ENCODE peak calls at places on chromosome 12, in seven cellular contexts. I is spleen, B is psoas muscle, J is left ventricle myocardium inferior, Z is heart right ventricle, A is body of pancreas, U is uterus. L is an unnamed sample. For H3K4me1, the result is how much of the 10 kb centered on the place peaks cover.

GRCh38 chr12:59425798-59426197 is 170.0 kb upstream of the SLC16A7 start:
- DNase-seq in B (no peak), J (no peak), U (no peak), Z (no peak), A (no peak), I (no peak), L (no peak)

GRCh38 chr12:111188436-111188835 is 180.5 kb downstream of the PHETA1 start:
- DNase-seq in A (no peak), Z (no peak), B (no peak), I (no peak), J (no peak), U (no peak), L (no peak)

GRCh38 chr12:2543801-2544200 is 251.0 kb upstream of the FKBP4 start:
- DNase-seq in A (no peak), J (no peak), U (no peak), Z (no peak), I (no peak), B (no peak), L (peak)

GRCh38 chr12:104588048-104588942 is 131.5 kb downstream of the CHST11 start:
- DNase-seq in J (no peak), A (no peak), I (no peak), U (no peak), B (no peak), Z (no peak), L (no peak)

GRCh38 chr12:29818925-29819324 is 35.2 kb upstream of the TMTC1 start:
- DNase-seq in U (no peak), J (peak), I (no peak), B (peak), A (no peak), Z (peak), L (no peak)

GRCh38 chr12:43370299-43370698 is 181.7 kb downstream of the ADAMTS20 start:
- DNase-seq in U (no peak), I (no peak), J (no peak), Z (no peak), B (no peak), A (no peak), L (no peak)

GRCh38 chr12:22856120-22856699 is 231.2 kb downstream of the ETNK1 start:
- DNase-seq in J (no peak), A (no peak), B (no peak), I (no peak), Z (no peak), U (no peak), L (no peak)

GRCh38 chr12:292186-292585 is 29.6 kb upstream of the SLC6A13 start:
- DNase-seq in U (no peak), I (no peak), A (no peak), J (no peak), Z (no peak), B (no peak), L (no peak)

GRCh38 chr12:1297639-1298038 is 296.7 kb downstream of the FBXL14 start:
- DNase-seq in J (no peak), U (no peak), I (no peak), A (no peak), B (no peak), Z (no peak), L (no peak)

GRCh38 chr12:114921796-114922195 is 237.8 kb upstream of the TBX3 start:
- DNase-seq in J (no peak), Z (no peak), I (no peak), A (no peak), U (no peak), B (no peak), L (no peak)

GRCh38 chr12:1916396-1917171 is 1.9 kb downstream of the CACNA2D4 start:
- DNase-seq in B (peak), J (peak), A (peak), I (peak), Z (peak), U (peak), L (no peak)

GRCh38 chr12:32399373-32400113 is at the start of gene FGD4:
- DNase-seq in B (peak), A (peak), J (peak), U (peak), I (peak), Z (peak), L (peak)

GRCh38 chr12:111597731-111598636 is 1.1 kb downstream of the ATXN2 start:
- DNase-seq in Z (peak), B (peak), U (peak), J (peak), I (peak), A (peak), L (peak)

GRCh38 chr12:103626498-103626897 is 39.4 kb downstream of the STAB2 start:
- DNase-seq in I (no peak), B (peak), Z (peak), J (peak), U (peak), A (no peak), L (no peak)

GRCh38 chr12:78759387-78759786 is 105.2 kb upstream of the SYT1 start:
- DNase-seq in U (no peak), A (no peak), B (no peak), Z (no peak), J (no peak), I (no peak), L (no peak)

GRCh38 chr12:80861636-80862378 is 75.9 kb downstream of the LIN7A start:
- DNase-seq in Z (no peak), B (no peak), J (no peak), A (no peak), U (no peak), I (no peak), L (no peak)

GRCh38 chr12:48810817-48811453 is 7.4 kb upstream of the CACNB3 start:
- DNase-seq in B (no peak), U (no peak), J (no peak), Z (no peak), I (no peak), A (no peak), L (no peak)

GRCh38 chr12:7555752-7556151 is 52.2 kb upstream of the CD163 start:
- DNase-seq in B (no peak), J (no peak), I (no peak), A (no peak), U (no peak), Z (no peak), L (no peak)

GRCh38 chr12:31752450-31752849 is 23.6 kb upstream of the AMN1 start:
- DNase-seq in Z (no peak), I (no peak), A (no peak), U (no peak), B (no peak), J (no peak), L (no peak)

GRCh38 chr12:123899368-123899767 is 73.3 kb downstream of the CCDC92 start:
- DNase-seq in B (no peak), I (no peak), A (no peak), Z (no peak), J (no peak), U (no peak), L (no peak)

GRCh38 chr12:105775351-105775750 is 363.4 kb downstream of the NUAK1 start:
- DNase-seq in U (no peak), B (no peak), Z (no peak), J (no peak), I (no peak), A (no peak), L (no peak)

GRCh38 chr12:114982760-114983159 is 298.8 kb upstream of the TBX3 start:
- DNase-seq in B (no peak), Z (no peak), J (no peak), I (no peak), U (no peak), A (no peak), L (no peak)

GRCh38 chr12:80593766-80594165 is 113.7 kb upstream of the MYF6 start:
- DNase-seq in I (no peak), U (no peak), Z (no peak), A (no peak), B (no peak), J (no peak), L (no peak)

GRCh38 chr12:71652656-71653055 is 11.0 kb downstream of the ZFC3H1 start:
- DNase-seq in U (no peak), A (no peak), Z (no peak), I (no peak), J (no peak), B (no peak), L (no peak)

GRCh38 chr12:44972746-44973421 is 78.0 kb downstream of the DBX2 start:
- DNase-seq in Z (no peak), I (no peak), A (no peak), B (no peak), U (no peak), J (no peak), L (no peak)

DNA sequence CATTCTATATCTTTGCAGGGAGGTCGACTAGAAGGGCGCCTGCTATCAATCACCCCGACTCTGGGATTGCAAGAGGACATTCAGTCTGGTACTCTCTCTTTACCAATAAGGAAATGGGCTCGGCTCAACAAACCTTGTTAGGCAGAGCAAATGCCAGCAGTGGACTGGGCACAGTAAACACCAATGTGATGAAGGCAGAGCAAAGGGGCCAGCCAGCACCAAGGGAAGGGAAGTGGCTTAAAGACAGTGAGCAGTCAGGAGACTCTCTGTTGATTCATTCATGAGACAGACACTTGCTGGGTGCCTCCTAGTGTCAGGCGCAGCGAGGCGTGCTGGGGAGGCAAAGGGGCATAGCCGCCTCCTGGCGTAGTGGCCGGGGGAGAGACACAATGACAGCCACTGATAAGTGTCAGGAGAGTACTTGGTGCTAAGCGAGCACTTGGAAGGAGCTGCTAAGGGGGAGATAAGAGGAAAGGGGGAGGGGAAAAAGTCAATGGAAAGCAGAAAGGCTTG is 34.1 kb downstream of the TMCC3 start:
- DNase-seq in J (no peak), Z (no peak), U (no peak), I (no peak), B (peak), A (no peak), L (no peak)
- H3K27ac ChIP-seq in J (peak), Z (peak), U (no peak), I (no peak), B (peak), A (no peak), L (no peak)

DNA sequence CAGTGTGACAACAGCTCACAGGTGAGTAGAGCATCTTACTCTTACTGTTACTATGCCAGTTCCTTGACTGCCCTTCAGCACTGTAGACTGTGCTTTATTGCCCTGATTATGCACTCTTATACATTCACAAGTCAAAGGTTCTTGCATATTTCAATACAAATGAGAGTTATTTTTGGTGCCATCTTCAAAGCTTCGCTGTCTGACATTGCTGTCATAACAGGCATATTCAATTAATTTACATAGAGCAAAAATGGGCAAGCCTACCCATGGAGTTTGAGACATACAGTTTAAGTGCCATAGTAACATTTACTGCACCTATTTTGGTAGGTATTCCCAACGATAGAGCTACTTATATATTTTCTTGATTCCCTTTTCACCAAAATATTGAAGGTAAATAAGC is 107.5 kb upstream of the CNTN1 start:
- DNase-seq in B (no peak), A (no peak), J (no peak), Z (no peak), I (no peak), U (no peak), L (no peak)
- TF ChIP-seq CTCF in B (no peak), A (no peak), J (no peak), Z (no peak), I (no peak), U (no peak), L (no peak)

DNA sequence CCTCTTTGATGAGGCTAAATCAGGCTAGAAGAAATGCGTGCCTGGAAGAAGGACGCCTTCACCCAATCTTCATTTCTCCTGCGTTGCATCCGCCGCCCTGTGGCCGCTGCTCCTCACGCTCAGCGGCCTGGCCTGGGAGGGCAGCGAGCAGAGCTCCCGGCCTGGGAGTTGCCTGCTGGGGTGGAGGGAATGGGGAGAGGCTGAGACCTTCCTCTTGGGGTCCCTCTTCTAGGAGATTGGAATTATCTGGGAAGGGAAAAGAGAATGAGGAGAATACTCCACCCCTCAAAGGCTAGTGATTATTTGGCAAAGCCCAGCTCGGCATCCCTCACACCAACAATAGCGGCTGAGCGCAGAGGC is 2.4 kb upstream of the HOXC12 start:
- DNase-seq in J (no peak), I (no peak), B (no peak), U (no peak), A (no peak), Z (no peak), L (no peak)
- H3K4me1 ChIP-seq in J (under half), I (under half), B (under half), U (under half), A (under half), Z (under half), L (under half)

DNA sequence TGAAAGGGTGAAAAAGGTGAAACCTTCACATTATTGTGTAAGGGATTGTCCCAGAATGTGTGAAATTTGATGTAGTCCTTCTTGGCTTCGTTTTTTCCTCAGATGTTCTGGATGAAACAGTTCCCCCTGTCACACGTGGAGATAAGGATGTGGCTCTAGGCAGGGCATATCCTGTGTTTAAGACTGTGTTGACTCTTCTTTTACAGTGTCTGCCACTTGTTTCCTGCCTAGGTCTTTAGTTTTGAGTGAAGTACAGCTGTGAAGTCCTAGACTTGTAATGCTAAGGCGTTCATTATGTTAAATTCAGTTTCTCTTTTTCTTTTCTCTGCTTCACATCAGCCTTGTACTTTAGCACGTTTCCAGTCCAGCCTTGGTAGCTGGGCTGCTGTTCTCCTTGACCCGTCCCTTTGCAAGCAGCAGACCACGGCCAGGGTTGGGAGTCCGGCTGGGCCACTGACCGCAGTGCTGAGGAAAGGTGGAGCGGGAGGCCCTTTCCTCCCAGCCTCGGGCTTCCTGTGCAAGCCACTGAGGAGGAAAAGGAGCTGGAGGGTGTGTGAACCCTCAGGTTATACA is 59.1 kb downstream of the RASSF3 start:
- DNase-seq in B (no peak), I (peak), U (no peak), Z (peak), A (peak), J (peak), L (peak)
- H3K27ac ChIP-seq in B (peak), I (peak), U (peak), Z (peak), A (peak), J (peak), L (peak)

GRCh38 chr12:113214938-113215400 is 6.3 kb upstream of the TPCN1 start:
- DNase-seq in B (peak), A (peak), U (peak), J (peak), Z (peak), I (no peak), L (peak)
- TF ChIP-seq CTCF in B (no peak), A (no peak), U (no peak), J (peak), Z (no peak), I (peak), L (peak)

DNA sequence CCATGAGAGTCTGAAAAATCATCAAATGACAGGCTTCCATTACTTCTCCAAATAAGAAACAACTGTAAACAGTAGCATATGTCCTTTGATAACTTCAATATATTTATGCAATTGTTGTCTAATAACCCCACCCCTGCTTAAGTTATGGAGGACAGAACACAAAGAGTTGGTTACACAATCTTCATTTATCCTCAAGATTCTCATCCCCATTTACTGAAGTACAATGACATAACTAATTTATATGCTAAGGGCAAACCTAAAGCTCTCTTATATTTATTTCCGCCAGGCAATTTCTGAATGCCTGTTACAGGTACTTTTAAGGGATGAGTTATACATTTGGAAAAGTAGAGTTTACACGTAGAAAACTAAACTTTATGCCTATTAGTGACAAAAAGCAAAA is 12.3 kb downstream of the SCAF11 start:
- DNase-seq in Z (no peak), J (no peak), U (no peak), A (no peak), I (no peak), B (no peak), L (no peak)
- H3K4me1 ChIP-seq in Z (half or more), J (half or more), U (under half), A (half or more), I (half or more), B (half or more), L (half or more)

GRCh38 chr12:51846911-51847829 is 1.3 kb downstream of the FIGNL2 start:
- DNase-seq in B (no peak), A (peak), Z (peak), J (peak), U (no peak), I (peak), L (peak)
- H3K27ac ChIP-seq in B (peak), A (no peak), Z (peak), J (peak), U (peak), I (peak), L (peak)

GRCh38 chr12:4251228-4251891 is 22.2 kb upstream of the CCND2 start:
- DNase-seq in B (no peak), A (no peak), U (no peak), J (no peak), I (no peak), Z (no peak), L (no peak)
- TF ChIP-seq CTCF in B (no peak), A (no peak), U (no peak), J (no peak), I (no peak), Z (no peak), L (no peak)

GRCh38 chr12:109534456-109534855 is 38.8 kb downstream of the MMAB start:
- DNase-seq in A (no peak), U (no peak), J (no peak), Z (no peak), I (no peak), B (no peak), L (no peak)
- H3K4me1 ChIP-seq in A (under half), U (under half), J (under half), Z (under half), I (under half), B (under half), L (under half)

L was measured in upper lobe of right lung.